ENCODE peak calls at places on chromosomes 1 and 21, in eight cellular contexts. N, Q, X, G, A, T, B and O are unnamed samples.

GRCh38 chr21:31416465-31416864 is 72.4 kb upstream of the TIAM1 start:
- DNase-seq in B (peak; percentile 13), T (no peak), Q (peak; percentile 63), N (no peak), A (no peak), X (peak; percentile 27), G (no peak), O (no peak)

GRCh38 chr1:160209656-160210046 is 4.5 kb downstream of the PEA15 start:
- DNase-seq in B (peak; percentile 53), N (peak; percentile 44), Q (peak; percentile 29), T (no peak), A (no peak), X (no peak), G (no peak), O (no peak)

GRCh38 chr1:7541629-7542028 is 229.5 kb upstream of the VAMP3 start:
- DNase-seq in N (no peak), B (no peak), X (no peak), G (no peak), Q (peak; percentile 77), A (no peak), T (no peak), O (no peak)

GRCh38 chr1:27538793-27539192 is 48.8 kb upstream of the WASF2 start:
- DNase-seq in T (no peak), X (peak; percentile 59), N (no peak), A (no peak), Q (peak; percentile 49), G (peak; percentile 75), B (no peak), O (no peak)

GRCh38 chr1:86503477-86504129 is 34.9 kb downstream of the CLCA1 start:
- DNase-seq in B (peak; percentile 49), X (no peak), N (peak; percentile 19), G (no peak), T (peak; percentile 74), A (peak; percentile 63), Q (peak; percentile 67), O (no peak)

GRCh38 chr1:201503397-201504176 is 3.3 kb downstream of the CSRP1 start:
- DNase-seq in B (peak; percentile 59), G (peak; percentile 93), N (no peak), T (peak; percentile 67), A (no peak), Q (peak; percentile 99), X (peak; percentile 99), O (no peak)

GRCh38 chr21:46388206-46388880 is 64.4 kb downstream of the PCNT start:
- DNase-seq in G (no peak), A (no peak), N (peak; percentile 31), Q (no peak), B (no peak), T (no peak), X (no peak), O (no peak)

GRCh38 chr21:18517905-18518566 is 114.5 kb upstream of the TMPRSS15 start:
- DNase-seq in A (no peak), T (no peak), N (no peak), G (no peak), X (no peak), B (no peak), Q (no peak), O (no peak)

GRCh38 chr1:12186277-12186985 is 19.6 kb downstream of the TNFRSF1B start:
- DNase-seq in G (no peak), Q (no peak), N (no peak), A (no peak), X (no peak), B (no peak), T (no peak), O (no peak)

GRCh38 chr1:178126790-178127189 is 32.9 kb downstream of the RASAL2 start:
- DNase-seq in T (no peak), A (peak; percentile 32), N (no peak), Q (peak; percentile 65), X (peak; percentile 92), G (peak; percentile 60), B (no peak), O (no peak)

GRCh38 chr1:36458910-36459309 is 5.3 kb downstream of the MRPS15 start:
- DNase-seq in G (no peak), N (no peak), B (no peak), T (no peak), X (no peak), Q (no peak), A (no peak), O (no peak)

DNA sequence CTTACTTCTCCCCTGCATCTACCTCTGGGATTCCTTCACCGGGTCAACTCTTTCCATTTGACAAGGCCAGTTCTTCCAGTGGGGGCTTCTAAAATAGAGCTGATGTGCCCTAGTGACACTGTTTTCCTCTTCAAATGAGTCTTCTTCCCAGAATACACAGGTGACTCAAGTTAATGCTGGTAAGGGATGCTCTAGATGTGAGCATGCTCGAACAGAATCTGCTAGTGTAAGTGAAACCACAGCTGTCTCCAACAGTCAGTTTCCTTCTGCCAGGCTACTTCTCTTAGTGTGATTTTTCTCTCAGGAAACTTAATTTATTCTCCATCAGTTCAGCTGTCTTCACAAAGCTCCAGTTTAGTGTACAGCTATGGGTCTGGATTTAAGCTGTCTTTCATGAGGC is 194.9 kb upstream of the C1orf87 start:
- DNase-seq in A (no peak), X (no peak), G (no peak), N (no peak), T (no peak), Q (no peak), B (no peak), O (no peak)
- H3K27ac ChIP-seq in A (no peak overlapping the region), X (no peak overlapping the region), G (no peak overlapping the region), N (no peak overlapping the region), T (no peak overlapping the region), Q (no peak overlapping the region), B (no peak overlapping the region), O (no peak overlapping the region)

DNA sequence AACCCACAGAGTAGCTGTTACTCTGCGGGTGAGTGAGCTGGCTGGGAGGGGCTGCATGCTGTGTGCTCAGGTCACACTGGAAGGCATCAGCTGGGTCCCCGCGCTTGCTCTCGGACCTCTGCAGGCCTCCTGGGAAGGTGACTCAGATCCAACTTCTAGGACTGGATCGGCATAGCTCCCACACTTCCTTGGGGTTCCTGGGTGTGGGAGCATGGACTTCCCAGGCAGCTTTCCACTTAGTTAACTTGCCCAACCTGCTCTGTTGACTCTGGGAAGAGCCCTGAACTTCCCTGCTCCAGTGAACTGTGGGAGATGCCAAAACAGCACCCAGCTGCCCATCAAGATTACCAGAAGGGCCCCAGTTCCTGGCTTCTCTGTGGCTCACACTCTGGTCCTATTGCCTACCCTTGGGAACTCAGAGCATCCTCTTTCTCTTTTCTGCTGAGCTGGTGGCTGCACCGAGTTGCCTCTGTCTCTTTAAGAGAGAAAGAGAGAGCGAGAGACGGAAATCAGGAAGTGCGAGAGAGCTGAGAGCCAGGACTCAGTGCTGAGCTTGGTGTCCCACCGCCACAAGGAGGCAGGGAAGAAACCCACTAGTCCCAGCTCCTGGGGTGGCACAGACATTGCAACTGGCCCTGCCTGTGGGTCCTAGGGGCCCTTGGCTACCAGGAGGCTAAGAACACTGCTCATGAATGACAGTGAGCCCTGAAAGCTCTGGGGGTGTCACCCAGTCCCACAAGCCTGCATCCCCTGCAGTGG is at the start of gene IKBKE:
- DNase-seq in B (peak; percentile 68), Q (peak; percentile 69), A (peak; percentile 63), X (peak; percentile 62), N (no peak), G (peak; percentile 89), T (peak; percentile 77), O (peak; percentile 26)
- TF ChIP-seq CTCF in B (no peak), Q (peak; percentile 44), A (no peak), X (peak; percentile 60), N (no peak), G (peak; percentile 26), T (peak; percentile 28), O (no peak)

GRCh38 chr1:54583307-54583686 is 35.3 kb downstream of the ACOT11 start:
- DNase-seq in A (no peak), Q (no peak), N (no peak), G (no peak), B (no peak), X (no peak), T (no peak), O (no peak)

GRCh38 chr1:54580856-54581550 is 33.0 kb downstream of the ACOT11 start:
- DNase-seq in G (no peak), N (no peak), X (no peak), B (no peak), T (no peak), Q (no peak), A (no peak), O (no peak)

GRCh38 chr1:54583868-54584267 is 35.8 kb downstream of the ACOT11 start:
- DNase-seq in G (no peak), X (no peak), T (no peak), N (no peak), Q (no peak), A (no peak), B (no peak), O (no peak)

GRCh38 chr1:54582566-54583306 is 34.7 kb downstream of the ACOT11 start:
- DNase-seq in T (peak; percentile 71), B (peak; percentile 61), Q (no peak), A (no peak), G (no peak), X (no peak), N (no peak), O (no peak)

GRCh38 chr1:54581621-54582035 is 33.6 kb downstream of the ACOT11 start:
- DNase-seq in X (peak; percentile 11), A (peak; percentile 93), G (peak; percentile 99), N (peak; percentile 93), B (peak; percentile 99), Q (peak; percentile 92), T (peak; percentile 58), O (no peak)
- H3K27ac ChIP-seq in X (no peak overlapping the region), A (peak overlapping the region; percentile 94), G (peak overlapping the region; percentile 86), N (peak overlapping the region; percentile 87), B (peak overlapping the region; percentile 95), Q (peak overlapping the region; percentile 76), T (no peak overlapping the region), O (no peak overlapping the region)

DNA sequence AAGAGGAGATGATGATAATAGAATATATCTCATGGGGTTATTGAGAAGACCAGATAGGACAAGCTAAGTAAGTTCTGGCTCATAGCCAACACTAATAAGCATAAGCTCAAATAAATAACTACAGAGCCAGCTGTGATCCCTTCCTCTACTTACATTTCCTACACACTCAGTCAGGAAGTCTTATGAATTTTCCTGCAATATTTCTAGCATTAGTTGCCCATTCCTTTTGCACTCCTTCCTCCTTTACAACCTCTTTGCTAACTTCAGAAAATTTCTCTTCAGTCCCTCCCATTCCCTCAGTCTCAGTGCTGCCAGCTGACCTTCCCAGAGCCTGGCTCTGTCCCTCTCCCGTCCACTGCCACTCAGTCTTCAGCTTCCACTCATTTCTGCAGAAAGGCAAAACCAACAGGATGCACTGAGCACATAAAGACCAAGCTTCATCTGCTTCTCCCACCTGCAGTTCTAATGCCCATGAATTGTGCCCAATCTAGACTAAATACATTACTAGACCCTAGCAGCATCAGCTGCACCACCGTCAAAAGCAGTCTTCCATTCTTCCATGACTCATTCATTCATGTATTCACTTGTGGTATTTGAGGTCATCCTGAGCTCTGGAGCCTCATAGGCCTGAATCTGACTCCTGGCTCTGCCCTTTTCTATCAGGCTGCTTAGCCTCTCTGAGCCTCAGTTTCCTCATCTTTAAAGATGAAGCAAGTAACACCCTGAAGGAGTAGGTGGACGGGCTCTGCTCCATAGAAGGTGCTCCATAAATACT is 54.6 kb upstream of the SIPA1L2 start:
- DNase-seq in T (no peak), X (peak; percentile 48), A (no peak), G (peak; percentile 41), B (no peak), Q (no peak), N (no peak), O (no peak)
- TF ChIP-seq CTCF in T (no peak), X (no peak), A (no peak), G (no peak), B (no peak), Q (no peak), N (no peak), O (no peak)

GRCh38 chr1:205567716-205568115 is 63.2 kb downstream of the CDK18 start:
- DNase-seq in X (no peak), B (no peak), T (no peak), N (no peak), G (no peak), Q (no peak), A (no peak), O (no peak)
- H3K27ac ChIP-seq in X (no peak overlapping the region), B (no peak overlapping the region), T (no peak overlapping the region), N (no peak overlapping the region), G (no peak overlapping the region), Q (no peak overlapping the region), A (no peak overlapping the region), O (no peak overlapping the region)